ENCODE peak calls at places on chromosome 22, in six cellular contexts. One of them, this sample, is unnamed.
A peak's percentile ranks its signal among the peaks of the same experiment; 100 is the strongest.

GRCh38 chr22:38461414-38462081 is 6.3 kb upstream of the KDELR3 start:
- DNase-seq in fibroblast of mammary gland: peak; percentile 75
- DNase-seq in upper lobe of right lung: peak; percentile 91
- DNase-seq in thyroid gland: peak; percentile 89
- DNase-seq in lower leg skin: peak; percentile 93
- DNase-seq in natural killer cell: peak; percentile 45
- DNase-seq in this sample: no peak

GRCh38 chr22:43923191-43923590 is 414 bp upstream of the PNPLA3 start:
- DNase-seq in fibroblast of mammary gland: no peak
- DNase-seq in upper lobe of right lung: no peak
- DNase-seq in thyroid gland: no peak
- DNase-seq in lower leg skin: no peak
- DNase-seq in natural killer cell: no peak
- DNase-seq in this sample: no peak

GRCh38 chr22:21762712-21763581 is 27.4 kb upstream of the YPEL1 start:
- DNase-seq in fibroblast of mammary gland: no peak
- DNase-seq in upper lobe of right lung: peak; percentile 45
- DNase-seq in thyroid gland: no peak
- DNase-seq in lower leg skin: no peak
- DNase-seq in natural killer cell: peak; percentile 56
- DNase-seq in this sample: no peak

GRCh38 chr22:46370584-46371373 is 35.3 kb downstream of the TRMU start:
- DNase-seq in fibroblast of mammary gland: no peak
- DNase-seq in upper lobe of right lung: no peak
- DNase-seq in thyroid gland: peak; percentile 41
- DNase-seq in lower leg skin: no peak
- DNase-seq in natural killer cell: peak; percentile 73
- DNase-seq in this sample: no peak

GRCh38 chr22:39733191-39733590 is 160.4 kb downstream of the ENTHD1 start:
- DNase-seq in fibroblast of mammary gland: no peak
- DNase-seq in upper lobe of right lung: no peak
- DNase-seq in thyroid gland: no peak
- DNase-seq in lower leg skin: no peak
- DNase-seq in natural killer cell: no peak
- DNase-seq in this sample: no peak

GRCh38 chr22:48894804-48895250 is 932.8 kb downstream of the BRD1 start:
- DNase-seq in fibroblast of mammary gland: no peak
- DNase-seq in upper lobe of right lung: peak; percentile 57
- DNase-seq in thyroid gland: no peak
- DNase-seq in lower leg skin: peak; percentile 75
- DNase-seq in natural killer cell: no peak
- DNase-seq in this sample: no peak

GRCh38 chr22:42284643-42285181 is 14.3 kb upstream of the TCF20 start:
- DNase-seq in fibroblast of mammary gland: no peak
- DNase-seq in upper lobe of right lung: peak; percentile 52
- DNase-seq in thyroid gland: no peak
- DNase-seq in lower leg skin: no peak
- DNase-seq in natural killer cell: no peak
- DNase-seq in this sample: no peak

GRCh38 chr22:38135133-38135706 is 24.7 kb upstream of the BAIAP2L2 start:
- DNase-seq in fibroblast of mammary gland: peak; percentile 94
- DNase-seq in upper lobe of right lung: peak; percentile 46
- DNase-seq in thyroid gland: no peak
- DNase-seq in lower leg skin: peak; percentile 82
- DNase-seq in natural killer cell: no peak
- DNase-seq in this sample: no peak

GRCh38 chr22:47174671-47175111 is 412.2 kb downstream of the TBC1D22A start:
- DNase-seq in fibroblast of mammary gland: no peak
- DNase-seq in upper lobe of right lung: peak; percentile 57
- DNase-seq in thyroid gland: no peak
- DNase-seq in lower leg skin: peak; percentile 82
- DNase-seq in natural killer cell: no peak
- DNase-seq in this sample: no peak

GRCh38 chr22:50308986-50309600 is 1.6 kb upstream of the PLXNB2 start:
- DNase-seq in fibroblast of mammary gland: no peak
- DNase-seq in upper lobe of right lung: no peak
- DNase-seq in thyroid gland: no peak
- DNase-seq in lower leg skin: no peak
- DNase-seq in natural killer cell: no peak
- DNase-seq in this sample: no peak
- TF ChIP-seq CTCF in fibroblast of mammary gland: no peak
- TF ChIP-seq CTCF in upper lobe of right lung: no peak
- TF ChIP-seq CTCF in thyroid gland: no peak
- TF ChIP-seq CTCF in lower leg skin: no peak
- TF ChIP-seq CTCF in natural killer cell: no peak
- TF ChIP-seq CTCF in this sample: no peak

GRCh38 chr22:19495562-19496323 is 16.0 kb downstream of the CDC45 start:
- DNase-seq in fibroblast of mammary gland: peak; percentile 45
- DNase-seq in upper lobe of right lung: no peak
- DNase-seq in thyroid gland: no peak
- DNase-seq in lower leg skin: no peak
- DNase-seq in natural killer cell: no peak
- DNase-seq in this sample: no peak
- TF ChIP-seq CTCF in fibroblast of mammary gland: peak; percentile 20
- TF ChIP-seq CTCF in upper lobe of right lung: peak; percentile 30
- TF ChIP-seq CTCF in thyroid gland: peak; percentile 21
- TF ChIP-seq CTCF in lower leg skin: no peak
- TF ChIP-seq CTCF in natural killer cell: no peak
- TF ChIP-seq CTCF in this sample: no peak

GRCh38 chr22:20653012-20653794 is 120.7 kb upstream of the SERPIND1 start:
- DNase-seq in fibroblast of mammary gland: no peak
- DNase-seq in upper lobe of right lung: no peak
- DNase-seq in thyroid gland: no peak
- DNase-seq in lower leg skin: peak; percentile 45
- DNase-seq in natural killer cell: peak; percentile 10
- DNase-seq in this sample: no peak
- TF ChIP-seq CTCF in fibroblast of mammary gland: no peak
- TF ChIP-seq CTCF in upper lobe of right lung: no peak
- TF ChIP-seq CTCF in thyroid gland: no peak
- TF ChIP-seq CTCF in lower leg skin: no peak
- TF ChIP-seq CTCF in natural killer cell: no peak
- TF ChIP-seq CTCF in this sample: no peak

GRCh38 chr22:30423296-30423958 is 2.1 kb upstream of the MTFP1 start:
- DNase-seq in fibroblast of mammary gland: no peak
- DNase-seq in upper lobe of right lung: peak; percentile 88
- DNase-seq in thyroid gland: peak; percentile 75
- DNase-seq in lower leg skin: peak; percentile 91
- DNase-seq in natural killer cell: no peak
- DNase-seq in this sample: no peak
- TF ChIP-seq CTCF in fibroblast of mammary gland: no peak
- TF ChIP-seq CTCF in upper lobe of right lung: no peak
- TF ChIP-seq CTCF in thyroid gland: no peak
- TF ChIP-seq CTCF in lower leg skin: no peak
- TF ChIP-seq CTCF in natural killer cell: no peak
- TF ChIP-seq CTCF in this sample: no peak

DNA sequence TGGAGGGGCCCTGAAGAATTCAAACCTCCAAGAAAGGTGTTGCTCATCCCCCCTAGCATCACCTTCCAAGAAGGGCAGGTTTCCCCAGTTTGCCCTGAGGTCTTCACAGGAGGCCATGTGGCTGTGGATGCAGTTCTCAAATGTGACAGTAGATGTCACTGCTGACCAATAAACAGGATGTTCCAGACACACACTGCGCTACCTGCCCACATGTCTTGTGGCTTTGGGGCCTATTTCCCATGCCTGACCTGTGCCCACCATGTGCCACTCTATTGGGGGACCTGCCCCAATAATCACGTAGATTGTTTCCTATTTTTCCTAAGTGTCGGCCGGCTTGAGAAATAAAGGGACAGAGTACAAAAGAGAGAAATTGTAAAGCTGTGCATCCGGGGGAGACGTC is 4.5 kb downstream of the GSTT2 start:
- DNase-seq in fibroblast of mammary gland: peak; percentile 53
- DNase-seq in upper lobe of right lung: peak; percentile 42
- DNase-seq in thyroid gland: no peak
- DNase-seq in lower leg skin: no peak
- DNase-seq in natural killer cell: no peak
- DNase-seq in this sample: no peak
- TF ChIP-seq CTCF in fibroblast of mammary gland: peak; percentile 77
- TF ChIP-seq CTCF in upper lobe of right lung: peak; percentile 68
- TF ChIP-seq CTCF in thyroid gland: no peak
- TF ChIP-seq CTCF in lower leg skin: no peak
- TF ChIP-seq CTCF in natural killer cell: no peak
- TF ChIP-seq CTCF in this sample: no peak

GRCh38 chr22:29702025-29702930 is 17.5 kb upstream of the CABP7 start:
- DNase-seq in fibroblast of mammary gland: no peak
- DNase-seq in upper lobe of right lung: no peak
- DNase-seq in thyroid gland: no peak
- DNase-seq in lower leg skin: no peak
- DNase-seq in natural killer cell: no peak
- DNase-seq in this sample: no peak
- TF ChIP-seq CTCF in fibroblast of mammary gland: no peak
- TF ChIP-seq CTCF in upper lobe of right lung: no peak
- TF ChIP-seq CTCF in thyroid gland: no peak
- TF ChIP-seq CTCF in lower leg skin: no peak
- TF ChIP-seq CTCF in natural killer cell: no peak
- TF ChIP-seq CTCF in this sample: no peak

DNA sequence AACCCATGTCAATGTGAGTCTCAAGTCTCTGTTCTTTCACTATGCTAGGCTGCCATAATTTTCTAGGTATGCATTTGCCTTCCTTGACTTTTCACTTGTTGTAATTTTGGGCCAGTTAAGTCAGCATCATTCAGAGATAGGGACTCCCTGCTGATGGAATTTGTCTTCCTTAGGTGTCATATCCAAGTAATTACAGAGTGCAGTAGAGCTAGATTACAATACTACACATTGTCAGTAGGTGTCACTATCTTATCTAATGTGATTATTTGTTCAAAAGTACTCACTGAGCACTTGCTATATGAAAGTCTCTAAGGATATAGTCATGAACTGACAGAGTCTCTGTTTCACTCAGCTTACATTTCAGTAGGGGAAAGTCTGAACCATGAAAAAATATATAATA is 25.0 kb upstream of the SYN3 start:
- DNase-seq in fibroblast of mammary gland: peak; percentile 13
- DNase-seq in upper lobe of right lung: no peak
- DNase-seq in thyroid gland: no peak
- DNase-seq in lower leg skin: no peak
- DNase-seq in natural killer cell: no peak
- DNase-seq in this sample: no peak
- TF ChIP-seq CTCF in fibroblast of mammary gland: peak; percentile 28
- TF ChIP-seq CTCF in upper lobe of right lung: peak; percentile 11
- TF ChIP-seq CTCF in thyroid gland: no peak
- TF ChIP-seq CTCF in lower leg skin: no peak
- TF ChIP-seq CTCF in natural killer cell: no peak
- TF ChIP-seq CTCF in this sample: no peak

DNA sequence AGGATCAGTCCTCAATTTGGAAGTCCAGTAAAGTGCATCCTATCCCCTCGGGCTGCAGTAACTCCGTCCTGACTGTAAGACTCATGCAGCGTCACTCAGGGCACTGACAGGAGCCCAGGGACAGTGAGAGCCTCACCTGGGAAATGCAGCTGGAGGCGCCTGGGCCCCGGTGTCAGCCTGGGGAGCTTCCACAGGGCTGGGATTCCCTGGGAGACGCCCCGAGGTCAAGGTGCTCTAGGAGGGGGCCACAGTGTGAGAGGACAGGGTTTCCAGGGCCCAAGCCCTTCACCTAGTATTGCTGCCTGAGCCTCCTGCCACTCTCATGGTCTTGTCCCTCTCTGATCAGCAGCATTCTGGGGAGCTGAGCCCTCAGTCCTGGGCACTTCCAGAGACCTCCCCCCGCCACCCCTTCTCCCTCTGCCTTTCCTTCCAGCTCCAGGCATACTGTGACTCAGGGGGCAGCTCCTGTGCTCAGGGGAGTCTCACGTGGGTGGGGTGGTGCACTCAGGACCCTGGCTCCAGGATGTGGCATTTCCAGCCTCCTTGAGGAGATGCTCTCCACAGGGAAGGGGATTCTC is 99.1 kb upstream of the IGLL5 start:
- DNase-seq in fibroblast of mammary gland: no peak
- DNase-seq in upper lobe of right lung: no peak
- DNase-seq in thyroid gland: no peak
- DNase-seq in lower leg skin: peak; percentile 42
- DNase-seq in natural killer cell: no peak
- DNase-seq in this sample: no peak
- TF ChIP-seq CTCF in fibroblast of mammary gland: no peak
- TF ChIP-seq CTCF in upper lobe of right lung: no peak
- TF ChIP-seq CTCF in thyroid gland: no peak
- TF ChIP-seq CTCF in lower leg skin: no peak
- TF ChIP-seq CTCF in natural killer cell: no peak
- TF ChIP-seq CTCF in this sample: no peak